ENCODE peak calls at places on chromosomes 13 and 19, in four cellular contexts. M, I, D and L are unnamed samples.
A peak's percentile ranks its signal among the peaks of the same experiment; 100 is the strongest.

GRCh38 chr19:32018014-32018413 is 327.4 kb upstream of the ZNF507 start:
- DNase-seq in M (no peak), D (no peak), I (peak; percentile 95), L (peak; percentile 49)

GRCh38 chr13:30340367-30341184 is 33.2 kb upstream of the KATNAL1 start:
- DNase-seq in I (peak; percentile 63), M (no peak), D (no peak), L (peak; percentile 50)

GRCh38 chr19:52786078-52786463 is 520 bp downstream of the ZNF600 start:
- DNase-seq in M (no peak), D (no peak), I (peak; percentile 30), L (peak; percentile 30)

GRCh38 chr13:52744842-52745241 is 5.2 kb upstream of the CNMD start:
- DNase-seq in I (no peak), D (no peak), M (no peak), L (no peak)

GRCh38 chr19:8204961-8205360 is 4.2 kb upstream of the CERS4 start:
- DNase-seq in I (no peak), D (no peak), M (no peak), L (no peak)

GRCh38 chr19:43504426-43505185 is at the start of gene PHLDB3:
- DNase-seq in D (peak; percentile 38), M (no peak), I (no peak), L (peak; percentile 77)

GRCh38 chr19:482186-483041 is 13.9 kb upstream of the MADCAM1 start:
- DNase-seq in M (no peak), I (no peak), D (no peak), L (no peak)

GRCh38 chr13:79519252-79519651 is 38.3 kb downstream of the NDFIP2 start:
- DNase-seq in D (no peak), M (no peak), I (no peak), L (no peak)

GRCh38 chr13:109802936-109803335 is 16.6 kb upstream of the IRS2 start:
- DNase-seq in M (no peak), D (peak; percentile 79), I (no peak), L (peak; percentile 68)

GRCh38 chr13:107324416-107325204 is 756.7 kb upstream of the ARGLU1 start:
- DNase-seq in M (no peak), D (no peak), I (no peak), L (no peak)

GRCh38 chr13:44300895-44301638 is 72.6 kb upstream of the SERP2 start:
- DNase-seq in I (peak; percentile 92), D (no peak), M (peak; percentile 61), L (no peak)

GRCh38 chr13:20566424-20566916 is 487 bp upstream of the IFT88 start:
- DNase-seq in M (peak; percentile 40), D (peak; percentile 76), I (peak; percentile 84), L (peak; percentile 90)

GRCh38 chr13:111604087-111604486 is 283.6 kb downstream of the TEX29 start:
- DNase-seq in M (no peak), D (no peak), I (no peak), L (no peak)
- TF ChIP-seq CTCF in M (no peak), D (no peak), I (no peak), L (no peak)

GRCh38 chr13:97356592-97356991 is 77.4 kb upstream of the RAP2A start:
- DNase-seq in I (no peak), M (no peak), D (no peak), L (no peak)

GRCh38 chr13:97364031-97364430 is 69.9 kb upstream of the RAP2A start:
- DNase-seq in I (no peak), M (no peak), D (no peak), L (no peak)

GRCh38 chr13:97360610-97361009 is 73.4 kb upstream of the RAP2A start:
- DNase-seq in I (no peak), M (no peak), D (no peak), L (no peak)

GRCh38 chr13:97354808-97355207 is 79.2 kb upstream of the RAP2A start:
- DNase-seq in D (no peak), M (no peak), I (no peak), L (no peak)

DNA sequence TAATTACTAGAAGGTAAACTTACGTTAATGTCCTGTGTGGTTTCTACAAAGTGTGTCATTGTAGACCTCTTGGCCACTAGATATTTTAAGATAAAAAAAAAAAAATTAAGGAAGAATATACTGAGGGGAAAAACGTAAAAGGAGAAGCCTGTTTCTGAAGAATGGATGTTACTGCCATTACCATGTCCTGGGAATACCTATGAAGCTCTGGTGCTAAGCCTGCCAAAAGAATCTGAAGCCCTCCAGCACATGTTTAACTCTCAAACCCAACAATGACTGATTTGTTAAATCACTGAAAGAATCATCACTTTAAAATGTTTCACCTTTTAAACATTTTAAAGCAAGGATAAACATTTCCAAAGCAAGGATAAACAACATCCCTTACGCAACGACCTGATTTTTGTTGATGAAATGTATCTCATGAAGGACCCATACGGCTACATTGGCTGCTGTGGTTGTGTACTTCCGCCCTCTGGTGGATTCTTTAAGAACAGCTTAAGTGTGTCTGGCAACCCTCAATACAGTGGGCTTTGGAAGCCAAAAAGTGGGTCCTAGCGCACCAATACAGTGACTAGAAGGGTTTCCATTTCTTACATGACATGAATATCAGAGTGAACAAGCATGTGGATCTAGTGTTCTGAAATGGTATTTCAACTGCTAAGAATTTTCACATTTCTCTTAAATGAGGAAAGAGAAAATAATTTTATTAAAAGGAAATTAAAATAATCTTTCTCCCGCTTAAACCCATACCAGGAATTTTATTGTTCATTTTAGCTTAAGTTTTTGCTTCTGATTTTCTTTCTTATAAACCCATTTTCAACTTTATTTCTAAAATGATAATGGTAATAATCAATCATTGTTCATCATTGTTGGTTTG is 74.5 kb upstream of the RAP2A start:
- DNase-seq in I (peak; percentile 36), M (peak; percentile 40), D (peak; percentile 73), L (peak; percentile 85)
- H3K4me3 ChIP-seq in I (no peak overlapping the region), M (no peak overlapping the region), D (no peak overlapping the region), L (no peak overlapping the region)

GRCh38 chr19:3275583-3276340 is 51.3 kb downstream of the CELF5 start:
- DNase-seq in D (peak; percentile 77), I (peak; percentile 83), M (peak; percentile 84), L (peak; percentile 93)

GRCh38 chr19:3274245-3275067 is 50.0 kb downstream of the CELF5 start:
- DNase-seq in I (no peak), M (no peak), D (no peak), L (no peak)

GRCh38 chr19:3272952-3273351 is 48.5 kb downstream of the CELF5 start:
- DNase-seq in I (no peak), M (no peak), D (no peak), L (no peak)

GRCh38 chr19:3276341-3276799 is 51.9 kb downstream of the CELF5 start:
- DNase-seq in M (peak; percentile 58), D (peak; percentile 60), I (peak; percentile 75), L (peak; percentile 72)

GRCh38 chr19:3275068-3275582 is 50.7 kb downstream of the CELF5 start:
- DNase-seq in I (no peak), M (peak; percentile 76), D (peak; percentile 65), L (no peak)
- TF ChIP-seq CTCF in I (peak; percentile 48), M (no peak), D (no peak), L (peak; percentile 49)

GRCh38 chr19:1764293-1764683 is 11.0 kb downstream of the ONECUT3 start:
- DNase-seq in I (no peak), D (no peak), M (no peak), L (no peak)
- H3K4me3 ChIP-seq in I (no peak overlapping the region), D (no peak overlapping the region), M (no peak overlapping the region), L (no peak overlapping the region)

DNA sequence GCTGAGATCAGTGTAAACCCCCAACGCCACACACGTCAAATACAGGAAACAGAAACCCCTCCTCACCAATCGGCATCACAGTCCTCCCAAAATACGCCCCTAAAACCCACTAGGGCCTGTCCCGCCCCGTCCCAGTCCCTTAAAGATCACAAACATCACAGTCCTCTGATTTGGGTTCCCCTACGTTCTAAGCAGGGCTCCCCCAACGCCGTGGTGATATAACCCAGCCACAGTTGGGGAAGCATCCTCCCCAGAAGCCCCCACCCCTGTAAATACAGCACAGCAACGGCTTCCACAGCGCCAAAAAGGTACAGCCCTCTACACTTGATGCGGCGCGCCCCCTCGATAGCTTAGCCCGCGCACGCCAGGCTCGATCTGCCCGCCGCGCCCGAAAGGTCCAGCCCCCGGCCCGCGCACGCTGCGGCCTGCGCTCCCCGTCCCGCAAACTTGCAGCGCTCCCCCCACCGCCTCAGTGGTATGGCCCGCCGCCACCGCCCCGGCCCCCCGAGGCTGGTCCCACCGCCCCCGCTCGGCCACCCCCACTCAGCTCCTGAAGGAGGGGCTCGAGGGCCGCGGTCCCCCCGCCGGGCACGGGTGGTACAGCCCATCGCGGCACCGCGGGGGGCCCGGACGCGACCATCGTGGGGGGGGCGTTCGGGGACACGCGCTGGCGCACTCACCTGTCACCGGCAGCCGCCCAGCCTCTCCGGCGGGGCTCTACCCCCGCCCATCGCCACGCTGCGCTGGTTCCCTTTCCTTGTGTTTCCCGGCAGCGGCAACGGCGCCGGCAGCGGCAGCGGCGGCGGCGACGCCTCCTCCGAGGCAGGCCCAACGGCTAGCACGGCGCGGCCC is at the start of gene AKT2:
- DNase-seq in M (peak; percentile 85), I (peak; percentile 9), D (no peak), L (peak; percentile 89)
- TF ChIP-seq CTCF in M (no peak), I (no peak), D (no peak), L (no peak)

GRCh38 chr19:12794196-12794921 is 3.1 kb downstream of the JUNB start:
- DNase-seq in D (no peak), I (no peak), M (no peak), L (no peak)

GRCh38 chr19:12794936-12795335 is 3.6 kb downstream of the JUNB start:
- DNase-seq in M (no peak), D (no peak), I (no peak), L (no peak)

GRCh38 chr19:12797141-12797587 is 4.4 kb downstream of the PRDX2 start:
- DNase-seq in D (no peak), M (no peak), I (no peak), L (no peak)

GRCh38 chr19:12793290-12794195 is 2.3 kb downstream of the JUNB start:
- DNase-seq in M (peak; percentile 78), D (peak; percentile 86), I (peak; percentile 96), L (peak; percentile 96)

DNA sequence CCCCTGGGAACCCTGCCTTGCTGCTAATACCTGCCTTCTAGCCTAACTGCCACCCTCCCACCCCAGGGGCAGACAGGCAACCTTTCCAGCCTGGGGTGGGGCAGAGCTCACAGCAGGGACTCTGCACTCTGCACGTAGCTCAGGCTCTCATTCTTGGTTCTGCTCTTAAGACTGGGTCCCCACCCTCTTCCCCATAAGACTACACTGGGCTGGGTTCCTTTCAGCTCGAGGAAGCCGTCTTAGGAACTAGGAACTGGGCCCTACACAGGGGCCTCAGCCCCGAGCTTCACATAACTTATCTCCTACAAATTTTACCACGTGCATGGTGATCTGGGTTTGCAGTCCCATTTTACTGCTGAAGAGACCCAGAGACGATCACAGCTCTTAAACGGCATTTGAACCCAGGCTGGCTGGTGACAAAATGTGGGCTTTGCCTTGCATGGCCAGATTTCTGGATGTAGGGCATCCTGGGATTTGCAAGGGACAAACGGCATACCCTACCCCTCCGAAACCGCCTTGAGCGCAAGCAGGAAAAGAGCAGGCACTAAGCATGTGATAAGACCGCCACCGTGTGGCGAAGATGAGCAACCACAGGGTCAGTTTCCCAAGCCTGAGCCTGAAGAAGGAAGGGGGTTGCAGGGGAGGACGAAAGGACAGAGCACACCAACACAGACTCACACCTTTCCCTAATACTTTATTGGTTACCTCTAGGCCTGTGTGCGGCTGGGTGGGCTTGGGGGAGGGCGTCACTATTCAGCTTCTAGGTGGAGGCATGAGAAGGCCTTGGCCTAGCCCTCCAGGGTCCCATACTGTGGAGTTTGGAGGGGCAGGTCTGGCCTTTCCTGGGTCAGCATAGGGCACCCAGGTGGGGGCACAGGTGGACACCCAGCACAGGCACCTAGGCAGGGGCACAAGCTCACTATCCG is 5.1 kb downstream of the JUNB start:
- DNase-seq in D (peak; percentile 68), I (peak; percentile 58), M (no peak), L (peak; percentile 90)
- H3K4me3 ChIP-seq in D (no peak overlapping the region), I (no peak overlapping the region), M (no peak overlapping the region), L (no peak overlapping the region)